ENCODE peak calls at places on chromosomes 7 and 10, in eight cellular contexts. R is CD8-positive, alpha-beta memory T cell; I is T-cell; B is NCI-H1436; L is NCI-H1694 treated with DMSO at 0.1 percent for 48 hours; G is GM19239; F is EH; X is KG1. Q is an unnamed sample.

GRCh38 chr7:152193882-152194281 is 168.4 kb downstream of the GALNT11 start:
- DNase-seq in I (no peak), X (no peak), G (no peak), R (no peak), L (no peak), F (no peak), B (no peak), Q (no peak)

GRCh38 chr10:131165092-131165491 is 146.4 kb downstream of the TCERG1L start:
- DNase-seq in G (no peak), B (no peak), R (no peak), X (no peak), F (no peak), I (no peak), L (no peak), Q (no peak)

GRCh38 chr7:50330701-50331100 is 26.2 kb downstream of the IKZF1 start:
- DNase-seq in G (no peak), R (no peak), L (no peak), F (no peak), I (no peak), B (no peak), X (no peak), Q (no peak)

GRCh38 chr10:114486938-114487814 is 82.9 kb upstream of the AFAP1L2 start:
- DNase-seq in L (no peak), F (no peak), X (no peak), R (no peak), G (no peak), I (no peak), B (no peak), Q (no peak)

GRCh38 chr7:139117599-139118233 is 8.2 kb upstream of the ZC3HAV1 start:
- DNase-seq in R (no peak), F (no peak), L (no peak), G (no peak), I (no peak), B (no peak), X (no peak), Q (no peak)

GRCh38 chr10:131737543-131738395 is 163.0 kb upstream of the PPP2R2D start:
- DNase-seq in X (no peak), F (no peak), R (no peak), G (no peak), L (no peak), I (no peak), B (no peak), Q (no peak)

GRCh38 chr10:11680496-11680895 is 61.7 kb upstream of the ECHDC3 start:
- DNase-seq in I (no peak), R (no peak), G (no peak), X (no peak), L (no peak), B (no peak), F (no peak), Q (no peak)

GRCh38 chr7:96962221-96962620 is 43.1 kb upstream of the DLX6 start:
- DNase-seq in I (no peak), B (no peak), R (no peak), F (peak; percentile 1), L (no peak), X (no peak), G (no peak), Q (no peak)

GRCh38 chr7:76514926-76515325 is 4.6 kb downstream of the UPK3B start:
- DNase-seq in I (no peak), B (no peak), L (no peak), F (no peak), X (no peak), G (no peak), R (no peak), Q (no peak)

GRCh38 chr7:87105401-87105800 is 45.9 kb upstream of the ELAPOR2 start:
- DNase-seq in L (no peak), G (no peak), B (no peak), R (no peak), F (no peak), I (no peak), X (no peak), Q (no peak)

GRCh38 chr10:129833988-129834387 is 130.1 kb downstream of the EBF3 start:
- DNase-seq in G (no peak), B (peak; percentile 32), F (no peak), X (no peak), I (no peak), R (no peak), L (no peak), Q (no peak)

GRCh38 chr7:93949468-93949867 is 27.9 kb downstream of the GNG11 start:
- DNase-seq in L (no peak), B (no peak), R (no peak), G (no peak), I (no peak), X (no peak), F (peak; percentile 89), Q (no peak)

GRCh38 chr10:112278871-112279270 is 4.3 kb upstream of the TECTB start:
- DNase-seq in X (no peak), G (no peak), F (no peak), I (no peak), L (no peak), R (no peak), B (no peak), Q (no peak)

GRCh38 chr7:130961128-130961601 is 227.2 kb upstream of the KLF14 start:
- DNase-seq in F (peak; percentile 70), L (no peak), G (peak; percentile 47), X (peak; percentile 20), I (peak; percentile 78), B (no peak), R (peak; percentile 78), Q (no peak)

GRCh38 chr10:77821036-77821435 is 105.5 kb downstream of the DLG5 start:
- DNase-seq in F (no peak), I (no peak), L (no peak), R (no peak), G (no peak), X (no peak), B (no peak), Q (no peak)

GRCh38 chr10:28681345-28681763 is 4.0 kb downstream of the BAMBI start:
- DNase-seq in I (no peak), R (no peak), G (no peak), F (no peak), L (no peak), X (no peak), B (no peak), Q (no peak)

GRCh38 chr7:135645296-135645904 is 16.9 kb upstream of the STMP1 start:
- DNase-seq in X (no peak), B (peak; percentile 2), F (peak; percentile 62), G (no peak), L (peak; percentile 57), I (no peak), R (peak; percentile 33), Q (no peak)

GRCh38 chr7:25391295-25391861 is 163.1 kb upstream of the NPVF start:
- DNase-seq in F (peak; percentile 2), L (peak; percentile 36), G (no peak), B (peak; percentile 8), I (no peak), R (peak; percentile 3), X (no peak), Q (no peak)

GRCh38 chr7:46854958-46855473 is 726.9 kb downstream of the TNS3 start:
- DNase-seq in G (no peak), I (no peak), B (no peak), F (peak; percentile 91), X (no peak), R (no peak), L (no peak), Q (no peak)

GRCh38 chr7:138665669-138666140 is 35.5 kb downstream of the SVOPL start:
- DNase-seq in B (no peak), F (no peak), G (no peak), L (no peak), X (no peak), R (no peak), I (no peak), Q (no peak)